ENCODE peak calls at places on chromosomes 11 and 22, in ten cellular contexts. One of them, this sample, is unnamed.

GRCh38 chr11:29024386-29024785 is 916.2 kb downstream of the METTL15 start:
- DNase-seq in neural progenitor cell: no peak
- DNase-seq in heart right ventricle: no peak
- DNase-seq in PC-9: no peak
- DNase-seq in PC-3: no peak
- DNase-seq in fibroblast of the aortic adventitia: no peak
- DNase-seq in CD8-positive, alpha-beta T cell: no peak
- DNase-seq in dorsolateral prefrontal cortex: peak
- DNase-seq in stomach: no peak
- DNase-seq in epithelial cell of esophagus: peak
- DNase-seq in this sample: no peak

GRCh38 chr11:49377978-49378377 is 169.6 kb upstream of the FOLH1 start:
- DNase-seq in neural progenitor cell: peak
- DNase-seq in heart right ventricle: no peak
- DNase-seq in PC-9: no peak
- DNase-seq in PC-3: no peak
- DNase-seq in fibroblast of the aortic adventitia: no peak
- DNase-seq in CD8-positive, alpha-beta T cell: no peak
- DNase-seq in dorsolateral prefrontal cortex: no peak
- DNase-seq in stomach: no peak
- DNase-seq in epithelial cell of esophagus: no peak
- DNase-seq in this sample: no peak

GRCh38 chr11:76147106-76147735 is 59.1 kb downstream of the WNT11 start:
- DNase-seq in neural progenitor cell: no peak
- DNase-seq in heart right ventricle: no peak
- DNase-seq in PC-9: no peak
- DNase-seq in PC-3: no peak
- DNase-seq in fibroblast of the aortic adventitia: no peak
- DNase-seq in CD8-positive, alpha-beta T cell: no peak
- DNase-seq in dorsolateral prefrontal cortex: no peak
- DNase-seq in stomach: no peak
- DNase-seq in epithelial cell of esophagus: no peak
- DNase-seq in this sample: no peak

GRCh38 chr11:121366970-121367369 is 74.4 kb downstream of the SC5D start:
- DNase-seq in neural progenitor cell: no peak
- DNase-seq in heart right ventricle: no peak
- DNase-seq in PC-9: no peak
- DNase-seq in PC-3: no peak
- DNase-seq in fibroblast of the aortic adventitia: no peak
- DNase-seq in CD8-positive, alpha-beta T cell: no peak
- DNase-seq in dorsolateral prefrontal cortex: no peak
- DNase-seq in stomach: no peak
- DNase-seq in epithelial cell of esophagus: no peak
- DNase-seq in this sample: no peak

GRCh38 chr22:39545310-39546063 is 12.9 kb upstream of the RPS19BP1 start:
- DNase-seq in neural progenitor cell: peak
- DNase-seq in heart right ventricle: no peak
- DNase-seq in PC-9: no peak
- DNase-seq in PC-3: no peak
- DNase-seq in fibroblast of the aortic adventitia: peak
- DNase-seq in CD8-positive, alpha-beta T cell: peak
- DNase-seq in dorsolateral prefrontal cortex: no peak
- DNase-seq in stomach: no peak
- DNase-seq in epithelial cell of esophagus: peak
- DNase-seq in this sample: no peak

GRCh38 chr22:27614291-27615007 is 187.1 kb downstream of the MN1 start:
- DNase-seq in neural progenitor cell: no peak
- DNase-seq in heart right ventricle: no peak
- DNase-seq in PC-9: no peak
- DNase-seq in PC-3: no peak
- DNase-seq in fibroblast of the aortic adventitia: no peak
- DNase-seq in CD8-positive, alpha-beta T cell: no peak
- DNase-seq in dorsolateral prefrontal cortex: no peak
- DNase-seq in stomach: no peak
- DNase-seq in epithelial cell of esophagus: no peak
- DNase-seq in this sample: no peak

GRCh38 chr22:23903328-23903971 is 9.3 kb downstream of the MIF start:
- DNase-seq in neural progenitor cell: no peak
- DNase-seq in heart right ventricle: no peak
- DNase-seq in PC-9: no peak
- DNase-seq in PC-3: no peak
- DNase-seq in fibroblast of the aortic adventitia: no peak
- DNase-seq in CD8-positive, alpha-beta T cell: no peak
- DNase-seq in dorsolateral prefrontal cortex: no peak
- DNase-seq in stomach: no peak
- DNase-seq in epithelial cell of esophagus: peak
- DNase-seq in this sample: no peak

GRCh38 chr11:96332236-96332761 is 10.7 kb downstream of the MAML2 start:
- DNase-seq in neural progenitor cell: peak
- DNase-seq in heart right ventricle: no peak
- DNase-seq in PC-9: no peak
- DNase-seq in PC-3: no peak
- DNase-seq in fibroblast of the aortic adventitia: no peak
- DNase-seq in CD8-positive, alpha-beta T cell: no peak
- DNase-seq in dorsolateral prefrontal cortex: no peak
- DNase-seq in stomach: no peak
- DNase-seq in epithelial cell of esophagus: peak
- DNase-seq in this sample: no peak

GRCh38 chr11:25349537-25349936 is 852.7 kb downstream of the LUZP2 start:
- DNase-seq in neural progenitor cell: no peak
- DNase-seq in heart right ventricle: no peak
- DNase-seq in PC-9: no peak
- DNase-seq in PC-3: no peak
- DNase-seq in fibroblast of the aortic adventitia: no peak
- DNase-seq in CD8-positive, alpha-beta T cell: no peak
- DNase-seq in dorsolateral prefrontal cortex: no peak
- DNase-seq in stomach: no peak
- DNase-seq in epithelial cell of esophagus: no peak
- DNase-seq in this sample: no peak

GRCh38 chr22:19357270-19358105 is 66.0 kb upstream of the CLTCL1 start:
- DNase-seq in neural progenitor cell: no peak
- DNase-seq in heart right ventricle: no peak
- DNase-seq in PC-9: no peak
- DNase-seq in PC-3: peak
- DNase-seq in fibroblast of the aortic adventitia: no peak
- DNase-seq in CD8-positive, alpha-beta T cell: no peak
- DNase-seq in dorsolateral prefrontal cortex: no peak
- DNase-seq in stomach: no peak
- DNase-seq in epithelial cell of esophagus: no peak
- DNase-seq in this sample: no peak

GRCh38 chr11:30370164-30370563 is 47.3 kb downstream of the ARL14EP start:
- DNase-seq in neural progenitor cell: no peak
- DNase-seq in heart right ventricle: no peak
- DNase-seq in PC-9: no peak
- DNase-seq in PC-3: no peak
- DNase-seq in fibroblast of the aortic adventitia: no peak
- DNase-seq in CD8-positive, alpha-beta T cell: no peak
- DNase-seq in dorsolateral prefrontal cortex: no peak
- DNase-seq in stomach: no peak
- DNase-seq in epithelial cell of esophagus: no peak
- DNase-seq in this sample: no peak

GRCh38 chr11:107018902-107019493 is 722 bp upstream of the GUCY1A2 start:
- DNase-seq in neural progenitor cell: peak
- DNase-seq in heart right ventricle: peak
- DNase-seq in PC-9: peak
- DNase-seq in PC-3: peak
- DNase-seq in fibroblast of the aortic adventitia: peak
- DNase-seq in CD8-positive, alpha-beta T cell: no peak
- DNase-seq in dorsolateral prefrontal cortex: peak
- DNase-seq in stomach: peak
- DNase-seq in epithelial cell of esophagus: peak
- DNase-seq in this sample: no peak
- H3K4me3 ChIP-seq in neural progenitor cell: peak
- H3K4me3 ChIP-seq in heart right ventricle: peak
- H3K4me3 ChIP-seq in PC-9: peak
- H3K4me3 ChIP-seq in PC-3: peak
- H3K4me3 ChIP-seq in fibroblast of the aortic adventitia: peak
- H3K4me3 ChIP-seq in CD8-positive, alpha-beta T cell: no peak
- H3K4me3 ChIP-seq in dorsolateral prefrontal cortex: peak
- H3K4me3 ChIP-seq in stomach: peak
- H3K4me3 ChIP-seq in epithelial cell of esophagus: no peak
- H3K4me3 ChIP-seq in this sample: peak

GRCh38 chr22:38067771-38068360 is 10.7 kb downstream of the PICK1 start:
- DNase-seq in neural progenitor cell: no peak
- DNase-seq in heart right ventricle: no peak
- DNase-seq in PC-9: no peak
- DNase-seq in PC-3: no peak
- DNase-seq in fibroblast of the aortic adventitia: no peak
- DNase-seq in CD8-positive, alpha-beta T cell: no peak
- DNase-seq in dorsolateral prefrontal cortex: peak
- DNase-seq in stomach: no peak
- DNase-seq in epithelial cell of esophagus: no peak
- DNase-seq in this sample: no peak
- H3K4me3 ChIP-seq in neural progenitor cell: no peak
- H3K4me3 ChIP-seq in heart right ventricle: no peak
- H3K4me3 ChIP-seq in PC-9: no peak
- H3K4me3 ChIP-seq in PC-3: no peak
- H3K4me3 ChIP-seq in fibroblast of the aortic adventitia: no peak
- H3K4me3 ChIP-seq in CD8-positive, alpha-beta T cell: no peak
- H3K4me3 ChIP-seq in dorsolateral prefrontal cortex: no peak
- H3K4me3 ChIP-seq in stomach: no peak
- H3K4me3 ChIP-seq in epithelial cell of esophagus: no peak
- H3K4me3 ChIP-seq in this sample: no peak

GRCh38 chr11:125138966-125139365 is 25.6 kb upstream of the PKNOX2 start:
- DNase-seq in neural progenitor cell: no peak
- DNase-seq in heart right ventricle: no peak
- DNase-seq in PC-9: no peak
- DNase-seq in PC-3: no peak
- DNase-seq in fibroblast of the aortic adventitia: no peak
- DNase-seq in CD8-positive, alpha-beta T cell: no peak
- DNase-seq in dorsolateral prefrontal cortex: no peak
- DNase-seq in stomach: no peak
- DNase-seq in epithelial cell of esophagus: no peak
- DNase-seq in this sample: no peak

GRCh38 chr11:125140251-125140650 is 24.3 kb upstream of the PKNOX2 start:
- DNase-seq in neural progenitor cell: no peak
- DNase-seq in heart right ventricle: no peak
- DNase-seq in PC-9: no peak
- DNase-seq in PC-3: no peak
- DNase-seq in fibroblast of the aortic adventitia: no peak
- DNase-seq in CD8-positive, alpha-beta T cell: no peak
- DNase-seq in dorsolateral prefrontal cortex: no peak
- DNase-seq in stomach: no peak
- DNase-seq in epithelial cell of esophagus: no peak
- DNase-seq in this sample: no peak

GRCh38 chr11:125146232-125146631 is 18.3 kb upstream of the PKNOX2 start:
- DNase-seq in neural progenitor cell: no peak
- DNase-seq in heart right ventricle: no peak
- DNase-seq in PC-9: no peak
- DNase-seq in PC-3: no peak
- DNase-seq in fibroblast of the aortic adventitia: no peak
- DNase-seq in CD8-positive, alpha-beta T cell: no peak
- DNase-seq in dorsolateral prefrontal cortex: no peak
- DNase-seq in stomach: no peak
- DNase-seq in epithelial cell of esophagus: no peak
- DNase-seq in this sample: no peak

GRCh38 chr11:125141178-125141577 is 23.4 kb upstream of the PKNOX2 start:
- DNase-seq in neural progenitor cell: peak
- DNase-seq in heart right ventricle: no peak
- DNase-seq in PC-9: no peak
- DNase-seq in PC-3: no peak
- DNase-seq in fibroblast of the aortic adventitia: no peak
- DNase-seq in CD8-positive, alpha-beta T cell: no peak
- DNase-seq in dorsolateral prefrontal cortex: no peak
- DNase-seq in stomach: no peak
- DNase-seq in epithelial cell of esophagus: no peak
- DNase-seq in this sample: no peak

DNA sequence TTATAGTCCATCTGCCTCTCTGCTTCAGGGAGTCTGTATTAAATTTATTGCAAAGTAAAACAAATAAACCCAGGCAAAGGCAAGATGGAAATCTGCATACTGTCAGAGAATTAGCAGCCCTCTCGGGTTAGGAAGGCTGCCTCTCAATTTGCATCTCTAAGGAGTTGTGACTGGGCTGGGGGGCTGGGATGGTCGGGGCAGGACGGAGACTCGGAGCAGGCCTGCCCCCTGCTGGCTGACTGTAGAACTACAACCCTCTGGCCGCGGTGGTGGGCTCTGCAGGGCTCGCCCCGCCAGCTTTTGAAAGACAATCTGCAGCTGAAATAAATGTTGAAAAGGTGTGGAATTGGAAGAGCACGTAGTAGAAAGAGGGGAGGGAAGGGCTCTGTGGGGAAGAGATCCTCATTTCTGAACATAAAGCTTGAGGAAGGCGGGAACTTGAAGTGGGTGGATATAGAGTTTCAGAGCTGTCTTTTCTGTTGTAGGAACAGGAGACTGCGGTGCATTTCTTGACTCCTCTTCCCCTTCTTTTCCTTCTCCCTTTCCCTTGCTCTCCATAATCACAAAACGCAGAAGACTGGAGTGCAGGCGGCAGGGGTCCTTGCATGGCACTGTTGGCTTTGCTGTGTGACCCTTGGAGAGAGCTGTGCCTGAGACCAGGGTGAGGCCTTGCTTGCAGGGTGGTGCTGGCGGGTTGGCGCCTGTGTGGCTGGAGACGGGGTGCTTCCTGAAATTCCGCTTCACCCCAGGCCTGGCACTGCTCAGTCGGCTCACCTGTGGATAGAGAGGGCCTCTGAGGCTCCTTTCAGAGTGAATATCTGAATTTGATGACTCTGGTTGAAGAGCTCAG is 22.6 kb upstream of the PKNOX2 start:
- DNase-seq in neural progenitor cell: peak
- DNase-seq in heart right ventricle: peak
- DNase-seq in PC-9: peak
- DNase-seq in PC-3: peak
- DNase-seq in fibroblast of the aortic adventitia: peak
- DNase-seq in CD8-positive, alpha-beta T cell: peak
- DNase-seq in dorsolateral prefrontal cortex: no peak
- DNase-seq in stomach: peak
- DNase-seq in epithelial cell of esophagus: peak
- DNase-seq in this sample: no peak
- H3K4me3 ChIP-seq in neural progenitor cell: peak
- H3K4me3 ChIP-seq in heart right ventricle: no peak
- H3K4me3 ChIP-seq in PC-9: no peak
- H3K4me3 ChIP-seq in PC-3: no peak
- H3K4me3 ChIP-seq in fibroblast of the aortic adventitia: no peak
- H3K4me3 ChIP-seq in CD8-positive, alpha-beta T cell: no peak
- H3K4me3 ChIP-seq in dorsolateral prefrontal cortex: no peak
- H3K4me3 ChIP-seq in stomach: no peak
- H3K4me3 ChIP-seq in epithelial cell of esophagus: no peak
- H3K4me3 ChIP-seq in this sample: no peak

DNA sequence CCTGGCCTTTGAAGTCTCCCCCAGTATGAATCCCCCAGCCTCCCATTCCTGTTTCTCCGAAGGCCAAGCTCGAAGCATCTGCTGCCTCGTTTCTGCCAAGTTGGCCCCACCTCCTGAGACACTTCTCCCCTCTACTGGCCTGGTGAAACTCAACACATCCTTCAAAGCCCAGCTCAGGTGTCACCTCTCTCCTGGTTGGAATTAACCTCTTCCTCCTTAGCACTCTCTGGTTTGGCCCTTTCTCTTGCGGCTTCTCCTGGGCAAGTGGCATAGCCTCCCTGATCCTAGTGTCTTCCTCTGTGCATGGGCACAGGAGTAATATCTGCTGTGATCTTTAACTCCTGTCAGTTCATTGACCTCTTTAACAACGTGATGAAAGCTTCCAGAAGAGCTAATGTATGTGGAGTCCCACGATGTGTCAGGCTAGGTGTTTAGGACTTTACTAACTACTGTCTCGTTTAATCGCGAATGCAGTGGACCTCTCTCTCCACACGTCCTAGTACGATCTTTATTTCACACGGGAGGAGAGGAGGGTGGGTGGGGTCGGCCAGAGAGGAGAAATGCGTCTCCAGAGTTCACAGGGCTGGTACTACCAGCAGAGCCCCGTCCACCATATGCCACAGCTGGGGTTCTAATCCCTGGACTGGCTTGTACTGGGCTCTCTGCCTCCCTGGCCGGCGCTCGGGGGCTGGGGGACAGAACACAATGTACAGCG is 824 bp upstream of the PTPRJ start:
- DNase-seq in neural progenitor cell: no peak
- DNase-seq in heart right ventricle: no peak
- DNase-seq in PC-9: peak
- DNase-seq in PC-3: no peak
- DNase-seq in fibroblast of the aortic adventitia: no peak
- DNase-seq in CD8-positive, alpha-beta T cell: no peak
- DNase-seq in dorsolateral prefrontal cortex: no peak
- DNase-seq in stomach: no peak
- DNase-seq in epithelial cell of esophagus: no peak
- DNase-seq in this sample: no peak
- H3K4me3 ChIP-seq in neural progenitor cell: peak
- H3K4me3 ChIP-seq in heart right ventricle: peak
- H3K4me3 ChIP-seq in PC-9: peak
- H3K4me3 ChIP-seq in PC-3: peak
- H3K4me3 ChIP-seq in fibroblast of the aortic adventitia: peak
- H3K4me3 ChIP-seq in CD8-positive, alpha-beta T cell: peak
- H3K4me3 ChIP-seq in dorsolateral prefrontal cortex: peak
- H3K4me3 ChIP-seq in stomach: peak
- H3K4me3 ChIP-seq in epithelial cell of esophagus: no peak
- H3K4me3 ChIP-seq in this sample: peak

This sample was measured in AG04449.